ENCODE peak calls at places on chromosomes 3 and 15, in nine cellular contexts. J is DMS79 treated with DMSO at 0.1 percent for 48 hours, S is left ventricle myocardium superior, N is GM12865, K is Peyer's patch, F is body of pancreas, M is adrenal gland, E is retina, Q is heart right ventricle. Z is an unnamed sample.

GRCh38 chr3:132593241-132593949 is 3.7 kb upstream of the ACKR4 start:
- DNase-seq in J (no peak), Q (no peak), E (no peak), K (no peak), N (no peak), M (no peak), S (no peak), F (no peak), Z (no peak)

GRCh38 chr3:13254028-13254951 is 165.8 kb downstream of the NUP210 start:
- DNase-seq in K (no peak), J (peak), N (no peak), M (no peak), E (no peak), S (peak), Q (no peak), F (no peak), Z (no peak)

GRCh38 chr15:73872370-73872769 is 994 bp upstream of the TBC1D21 start:
- DNase-seq in M (no peak), Q (no peak), N (no peak), K (no peak), S (no peak), E (no peak), J (no peak), F (no peak), Z (no peak)

GRCh38 chr15:81296673-81297072 is 27.3 kb downstream of the STARD5 start:
- DNase-seq in F (peak), E (no peak), N (peak), S (peak), J (no peak), Q (peak), K (peak), M (peak), Z (no peak)

GRCh38 chr15:81356252-81356651 is 17.8 kb downstream of the TMC3 start:
- DNase-seq in Q (no peak), K (no peak), M (no peak), S (no peak), F (no peak), E (no peak), N (no peak), J (no peak), Z (no peak)

GRCh38 chr3:99850608-99851007 is 32.9 kb downstream of the CMSS1 start:
- DNase-seq in J (no peak), K (no peak), M (no peak), E (no peak), F (no peak), Q (no peak), S (no peak), N (peak), Z (no peak)

GRCh38 chr3:129530331-129530761 is 1.9 kb downstream of the RHO start:
- DNase-seq in S (no peak), J (no peak), Q (no peak), N (no peak), M (no peak), K (no peak), F (no peak), E (peak), Z (no peak)

GRCh38 chr15:25183581-25184330 is 229.0 kb downstream of the SNRPN start:
- DNase-seq in S (peak), F (peak), J (no peak), N (no peak), E (no peak), M (no peak), K (no peak), Q (no peak), Z (no peak)

GRCh38 chr15:80405970-80406369 is 1.8 kb downstream of the ARNT2 start:
- DNase-seq in E (no peak), S (no peak), N (no peak), Q (no peak), J (no peak), K (no peak), F (no peak), M (no peak), Z (no peak)

GRCh38 chr3:149581681-149582349 is 76.0 kb downstream of the WWTR1 start:
- DNase-seq in J (no peak), K (no peak), M (peak), N (peak), Q (no peak), S (no peak), F (peak), E (no peak), Z (peak)

GRCh38 chr3:9420850-9421549 is 23.6 kb downstream of the SETD5 start:
- DNase-seq in N (no peak), E (no peak), F (no peak), Q (no peak), S (no peak), K (no peak), J (no peak), M (no peak), Z (no peak)

GRCh38 chr15:62726461-62726860 is 316.1 kb upstream of the TPM1 start:
- DNase-seq in M (no peak), S (no peak), J (no peak), N (no peak), F (no peak), K (no peak), Q (no peak), E (no peak), Z (no peak)